ENCODE peak calls at places on chromosomes 12 and 14, in eight cellular contexts. Q is A549; H is stimulated activated CD4-positive, alpha-beta T cell treated with anti-CD3 and anti-CD28 coated beads, Interleukin-15, amount 100 ng/mL, for 24 hours; F is ovary; M is mucosa of gallbladder; U is renal cortical epithelial cell; I is RKO; N is activated naive CD4-positive, alpha-beta T cell treated with Interleukin-2 at 50 U/mL for 16 hours. S is an unnamed sample.

GRCh38 chr12:124513297-124513867 is 54.0 kb downstream of the NCOR2 start:
- DNase-seq in H (no peak), M (no peak), I (no peak), Q (no peak), N (no peak), U (no peak), F (no peak), S (peak)

GRCh38 chr14:45757655-45758054 is 504.7 kb upstream of the MIS18BP1 start:
- DNase-seq in U (peak), M (no peak), F (no peak), H (no peak), Q (no peak), N (no peak), I (no peak), S (no peak)

GRCh38 chr12:6605425-6606330 is 1.5 kb downstream of the CHD4 start:
- DNase-seq in H (peak), I (peak), Q (peak), F (no peak), U (peak), M (no peak), N (peak), S (peak)

GRCh38 chr12:68901145-68901544 is 31.8 kb downstream of the CPM start:
- DNase-seq in F (no peak), H (no peak), N (no peak), I (no peak), U (no peak), Q (no peak), M (no peak), S (no peak)

GRCh38 chr12:103947871-103948555 is 17.7 kb upstream of the TDG start:
- DNase-seq in I (no peak), M (no peak), Q (no peak), U (no peak), H (no peak), F (no peak), N (no peak), S (no peak)

GRCh38 chr12:122980192-122981035 is at the start of gene ARL6IP4:
- DNase-seq in I (peak), Q (peak), M (peak), H (peak), U (no peak), N (peak), F (peak), S (peak)

GRCh38 chr14:76118594-76118993 is 33.1 kb upstream of the GPATCH2L start:
- DNase-seq in F (no peak), H (no peak), M (no peak), I (no peak), Q (no peak), N (no peak), U (no peak), S (no peak)

GRCh38 chr14:93132472-93133065 is 16.8 kb upstream of the ITPK1 start:
- DNase-seq in I (peak), F (no peak), N (no peak), Q (peak), U (peak), H (peak), M (no peak), S (no peak)

GRCh38 chr12:107906719-107907118 is 132.2 kb downstream of the ASCL4 start:
- DNase-seq in H (no peak), Q (no peak), M (no peak), U (no peak), N (no peak), F (no peak), I (no peak), S (no peak)

GRCh38 chr12:49664167-49664566 is 40.8 kb downstream of the PRPF40B start:
- DNase-seq in Q (no peak), I (no peak), N (no peak), H (no peak), U (no peak), F (peak), M (no peak), S (no peak)

GRCh38 chr14:89337912-89338311 is 79.1 kb downstream of the FOXN3 start:
- DNase-seq in N (no peak), M (no peak), H (no peak), I (no peak), F (no peak), U (no peak), Q (no peak), S (no peak)

GRCh38 chr12:8664228-8664963 is 1.8 kb upstream of the MFAP5 start:
- DNase-seq in F (no peak), Q (no peak), U (no peak), N (no peak), M (no peak), I (no peak), H (no peak), S (no peak)

GRCh38 chr12:47561746-47562145 is 144.1 kb downstream of the RPAP3 start:
- DNase-seq in F (no peak), N (no peak), M (no peak), Q (no peak), I (no peak), H (no peak), U (peak), S (peak)

GRCh38 chr12:64824500-64825142 is at the start of gene TBC1D30:
- DNase-seq in F (peak), N (peak), I (no peak), Q (no peak), H (peak), M (no peak), U (no peak), S (no peak)

GRCh38 chr12:126312457-126312856 is 1247.2 kb downstream of the AACS start:
- DNase-seq in U (no peak), I (no peak), F (no peak), M (no peak), N (no peak), H (no peak), Q (no peak), S (no peak)